ENCODE peak calls at places on chromosomes 16 and 17, in five cellular contexts. E, C, P, Z and K are unnamed samples.

GRCh38 chr16:88748364-88748763 is 36.7 kb downstream of the PIEZO1 start:
- DNase-seq in P (no peak), Z (no peak), C (no peak), E (no peak), K (no peak)

GRCh38 chr17:72935984-72936383 is 156.5 kb downstream of the SLC39A11 start:
- DNase-seq in C (no peak), E (no peak), Z (no peak), P (no peak), K (no peak)

GRCh38 chr16:12575288-12575687 is 228.4 kb downstream of the CPPED1 start:
- DNase-seq in C (no peak), P (no peak), Z (no peak), E (no peak), K (no peak)

GRCh38 chr16:12132290-12132689 is 155.8 kb downstream of the SNX29 start:
- DNase-seq in Z (no peak), E (no peak), C (no peak), P (peak; percentile 60), K (no peak)

GRCh38 chr16:10971560-10971961 is 27.2 kb downstream of the CLEC16A start:
- DNase-seq in E (no peak), P (peak; percentile 90), Z (no peak), C (peak; percentile 63), K (peak; percentile 61)

GRCh38 chr17:80877095-80877828 is 114.4 kb upstream of the CHMP6 start:
- DNase-seq in E (no peak), C (peak; percentile 74), Z (no peak), P (no peak), K (peak; percentile 87)

GRCh38 chr17:72515291-72516065 is 394.7 kb downstream of the SOX9 start:
- DNase-seq in Z (no peak), E (no peak), P (peak; percentile 25), C (no peak), K (no peak)

GRCh38 chr17:42698736-42699414 is 16.5 kb downstream of the CNTNAP1 start:
- DNase-seq in E (no peak), P (peak; percentile 92), Z (no peak), C (no peak), K (peak; percentile 21)

GRCh38 chr16:69017036-69017783 is 88.2 kb upstream of the HAS3 start:
- DNase-seq in Z (no peak), P (peak; percentile 82), C (no peak), E (no peak), K (peak; percentile 25)

DNA sequence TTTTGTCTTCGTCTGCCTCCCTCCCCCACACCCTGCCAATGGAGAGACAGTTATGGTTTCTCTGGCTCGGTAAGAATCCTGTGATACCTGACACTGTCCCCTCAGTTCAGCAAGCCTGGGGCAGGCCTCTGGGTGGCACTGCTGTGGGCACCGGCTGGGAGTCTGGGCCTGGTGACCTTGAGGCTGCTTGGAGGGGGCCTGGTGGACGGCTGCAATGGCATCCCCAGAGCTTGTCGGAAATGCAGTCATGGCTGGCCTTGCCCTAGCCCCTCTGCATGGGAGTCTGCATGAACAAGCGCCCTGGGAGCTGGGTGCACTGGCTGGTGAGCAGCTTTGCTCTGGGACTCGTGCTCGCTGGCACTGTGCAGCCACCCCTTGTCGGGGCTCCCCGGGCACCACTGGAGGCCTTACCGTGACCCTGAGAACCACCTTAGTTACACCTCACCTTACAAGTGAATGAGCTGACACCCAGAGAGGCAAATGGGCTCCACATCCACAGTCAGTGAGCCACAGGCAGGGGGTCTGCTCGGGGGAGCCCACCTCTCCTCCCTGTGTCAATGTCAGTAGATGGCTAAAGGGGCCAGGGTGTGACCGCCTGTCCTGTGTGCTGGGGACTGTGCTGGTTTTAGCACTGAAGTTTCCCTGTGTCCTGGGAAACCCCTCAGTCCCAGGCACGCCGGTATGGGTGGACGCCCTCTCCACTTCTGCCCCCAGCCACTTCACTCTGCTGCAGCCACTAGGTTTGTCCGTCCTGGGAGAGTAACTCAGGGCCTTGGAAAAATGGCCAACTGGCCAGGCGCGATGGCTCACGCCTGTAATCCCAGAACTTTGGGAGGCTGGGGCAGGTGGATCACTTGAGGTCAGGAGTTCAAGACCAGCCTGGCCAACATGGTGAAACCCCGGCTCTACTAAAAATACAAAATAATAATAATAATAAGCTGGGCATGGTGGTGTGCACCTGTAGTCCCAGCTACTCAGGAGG is 1.4 kb downstream of the LGALS3BP start:
- DNase-seq in C (no peak), Z (no peak), E (peak; percentile 63), P (no peak), K (no peak)
- TF ChIP-seq CTCF in C (no peak), Z (no peak), E (peak; percentile 45), P (no peak), K (no peak)

GRCh38 chr17:13619462-13619861 is 17.7 kb upstream of the HS3ST3A1 start:
- DNase-seq in C (no peak), E (no peak), Z (no peak), P (no peak), K (no peak)
- TF ChIP-seq CTCF in C (no peak), E (no peak), Z (no peak), P (no peak), K (no peak)

DNA sequence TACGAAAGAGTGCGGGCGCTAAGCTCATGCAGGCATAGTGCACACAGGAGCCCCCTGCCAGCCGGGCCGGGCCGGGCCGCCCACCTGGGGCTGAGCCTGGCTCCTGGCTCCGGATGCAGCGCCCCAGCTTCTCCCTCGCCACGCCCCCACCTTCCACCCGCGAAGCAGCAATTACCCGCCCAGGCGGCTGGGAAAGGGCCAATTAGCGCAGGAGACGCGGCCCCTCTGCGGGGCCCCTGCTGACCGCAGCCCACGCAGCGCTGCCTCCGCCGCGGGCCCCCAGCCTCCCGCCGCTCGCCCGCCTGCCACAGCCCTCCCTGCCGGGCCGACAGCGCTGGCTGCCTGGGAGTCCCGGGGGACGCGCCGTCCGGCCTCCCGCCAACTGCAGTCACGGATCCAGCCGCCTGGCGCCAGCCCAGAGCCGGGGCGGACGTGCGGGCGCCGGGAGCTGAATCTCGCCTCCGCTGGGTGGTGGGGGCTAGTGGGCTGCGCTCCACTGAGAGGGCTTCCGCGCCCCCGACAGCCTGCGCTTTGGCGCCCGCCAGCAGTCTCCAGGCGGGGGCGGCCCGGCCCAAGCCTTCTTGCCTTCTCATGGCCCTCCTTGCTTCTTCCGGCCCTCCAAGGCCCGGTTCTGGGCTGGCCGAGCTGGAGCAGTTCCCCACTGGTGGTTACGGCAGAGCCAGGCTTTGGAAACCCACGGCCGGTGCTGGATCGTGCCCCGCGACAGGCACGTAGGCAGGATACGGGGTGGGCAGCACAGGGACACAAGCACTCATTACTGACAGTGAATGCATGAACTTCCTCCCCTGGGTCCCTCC is 14.9 kb upstream of the CBFB start:
- DNase-seq in P (peak; percentile 47), C (peak; percentile 74), Z (peak; percentile 83), E (peak; percentile 90), K (peak; percentile 78)
- TF ChIP-seq CTCF in P (no peak), C (peak; percentile 40), Z (peak; percentile 60), E (peak; percentile 56), K (peak; percentile 25)

GRCh38 chr16:2481676-2482075 is 6.7 kb downstream of the TBC1D24 start:
- DNase-seq in E (no peak), C (no peak), Z (no peak), P (no peak), K (no peak)
- TF ChIP-seq CTCF in E (no peak), C (no peak), Z (no peak), P (no peak), K (no peak)

GRCh38 chr16:17831330-17831729 is 360.6 kb upstream of the XYLT1 start:
- DNase-seq in P (peak; percentile 59), C (no peak), E (no peak), Z (no peak), K (no peak)
- TF ChIP-seq CTCF in P (peak; percentile 45), C (no peak), E (no peak), Z (peak; percentile 49), K (no peak)